ENCODE peak calls at places on chromosome 6, in five cellular contexts. W, Y, S, A and X are unnamed samples.

GRCh38 chr6:118651282-118652050 is at the start of gene CEP85L:
- DNase-seq in Y (peak; percentile 86), S (peak; percentile 51), A (peak; percentile 96), W (peak; percentile 95), X (peak; percentile 95)

GRCh38 chr6:161091972-161092701 is 100.6 kb downstream of the MAP3K4 start:
- DNase-seq in S (no peak), W (no peak), A (no peak), Y (no peak), X (no peak)

GRCh38 chr6:37396571-37397185 is 36.3 kb upstream of the CMTR1 start:
- DNase-seq in A (no peak), W (no peak), S (no peak), Y (no peak), X (no peak)

GRCh38 chr6:137927777-137928218 is 60.7 kb downstream of the TNFAIP3 start:
- DNase-seq in Y (peak; percentile 72), S (no peak), W (no peak), A (no peak), X (no peak)

GRCh38 chr6:107716688-107717089 is 107.4 kb downstream of the SCML4 start:
- DNase-seq in S (no peak), A (no peak), W (no peak), Y (peak; percentile 68), X (peak; percentile 52)

GRCh38 chr6:46491789-46492547 is 719 bp upstream of the RCAN2 start:
- DNase-seq in A (peak; percentile 68), Y (no peak), S (no peak), W (peak; percentile 81), X (peak; percentile 81)

GRCh38 chr6:37242429-37243052 is 15.0 kb upstream of the TBC1D22B start:
- DNase-seq in Y (no peak), W (no peak), A (no peak), S (no peak), X (no peak)

GRCh38 chr6:131597448-131597847 is 24.4 kb downstream of the ARG1 start:
- DNase-seq in W (no peak), A (no peak), S (no peak), Y (no peak), X (no peak)

GRCh38 chr6:154614641-154615040 is 104.2 kb upstream of the CNKSR3 start:
- DNase-seq in S (no peak), A (no peak), W (no peak), Y (no peak), X (no peak)

GRCh38 chr6:113828984-113829701 is 28.0 kb upstream of the MARCKS start:
- DNase-seq in A (no peak), S (no peak), W (no peak), Y (no peak), X (no peak)

GRCh38 chr6:12545141-12545540 is 171.4 kb upstream of the PHACTR1 start:
- DNase-seq in W (no peak), S (no peak), Y (no peak), A (no peak), X (no peak)

GRCh38 chr6:9139762-9140161 is 704.4 kb upstream of the SLC35B3 start:
- DNase-seq in W (no peak), S (no peak), Y (no peak), A (no peak), X (no peak)

GRCh38 chr6:27553123-27553904 is 80.4 kb upstream of the ZNF184 start:
- DNase-seq in S (no peak), A (no peak), W (no peak), Y (no peak), X (peak; percentile 62)

GRCh38 chr6:131787955-131788712 is 19.7 kb upstream of the ENPP1 start:
- DNase-seq in W (no peak), A (peak; percentile 74), S (no peak), Y (no peak), X (no peak)

GRCh38 chr6:167510648-167511047 is 185.8 kb downstream of the TTLL2 start:
- DNase-seq in W (no peak), S (no peak), A (no peak), Y (no peak), X (peak; percentile 68)

GRCh38 chr6:36139431-36139830 is 9.1 kb downstream of the MAPK13 start:
- DNase-seq in Y (no peak), W (no peak), S (no peak), A (no peak), X (peak; percentile 90)

GRCh38 chr6:80605165-80605989 is 498.9 kb downstream of the BCKDHB start:
- DNase-seq in A (no peak), Y (no peak), S (no peak), W (no peak), X (peak; percentile 6)

GRCh38 chr6:46781478-46782378 is 11.5 kb upstream of the MEP1A start:
- DNase-seq in W (no peak), Y (no peak), A (no peak), S (no peak), X (peak; percentile 9)

GRCh38 chr6:1703923-1704322 is 94.2 kb downstream of the FOXC1 start:
- DNase-seq in S (no peak), A (no peak), W (no peak), Y (no peak), X (no peak)

GRCh38 chr6:41713650-41714291 is 21.6 kb downstream of the TFEB start:
- DNase-seq in Y (no peak), A (peak; percentile 87), S (no peak), W (peak; percentile 53), X (no peak)

GRCh38 chr6:79133173-79133572 is 55.1 kb upstream of the PHIP start:
- DNase-seq in S (no peak), A (no peak), W (no peak), Y (no peak), X (no peak)

GRCh38 chr6:118397653-118398052 is 150.4 kb upstream of the PLN start:
- DNase-seq in S (no peak), Y (no peak), W (no peak), A (no peak), X (no peak)

GRCh38 chr6:55617272-55617671 is 38.3 kb upstream of the HMGCLL1 start:
- DNase-seq in S (no peak), Y (no peak), A (no peak), W (no peak), X (peak; percentile 4)

GRCh38 chr6:26157150-26157837 is 70.1 kb downstream of the HFE start:
- DNase-seq in A (peak; percentile 80), Y (peak; percentile 61), S (no peak), W (peak; percentile 83), X (peak; percentile 73)

GRCh38 chr6:90103056-90103793 is 193.4 kb downstream of the BACH2 start:
- DNase-seq in A (no peak), W (no peak), S (no peak), Y (no peak), X (no peak)

GRCh38 chr6:38489951-38490350 is 149.8 kb downstream of the BTBD9 start:
- DNase-seq in S (no peak), W (no peak), Y (no peak), A (no peak), X (no peak)

GRCh38 chr6:116127771-116128493 is 2.0 kb upstream of the COL10A1 start:
- DNase-seq in W (no peak), A (no peak), S (no peak), Y (no peak), X (no peak)

GRCh38 chr6:134351615-134352474 is 33.9 kb upstream of the SGK1 start:
- DNase-seq in A (no peak), Y (no peak), W (no peak), S (no peak), X (peak; percentile 38)

GRCh38 chr6:13811627-13812358 is 2.6 kb downstream of the MCUR1 start:
- DNase-seq in A (no peak), Y (no peak), S (no peak), W (no peak), X (no peak)

GRCh38 chr6:13807691-13808090 is 6.7 kb downstream of the MCUR1 start:
- DNase-seq in W (no peak), Y (no peak), A (no peak), S (no peak), X (no peak)

GRCh38 chr6:13812359-13812642 is 2.1 kb downstream of the MCUR1 start:
- DNase-seq in Y (no peak), S (no peak), W (no peak), A (no peak), X (no peak)

GRCh38 chr6:13810688-13811446 is 3.5 kb downstream of the MCUR1 start:
- DNase-seq in S (no peak), A (no peak), Y (no peak), W (no peak), X (no peak)

GRCh38 chr6:13808806-13809205 is 5.6 kb downstream of the MCUR1 start:
- DNase-seq in A (no peak), W (no peak), S (no peak), Y (no peak), X (no peak)
- H3K36me3 ChIP-seq in A (peaks cover 28% of the 10 kb centered on the region), W (no peaks in the 10 kb centered on the region), S (no peaks in the 10 kb centered on the region), Y (peaks cover 4% of the 10 kb centered on the region), X (no peaks in the 10 kb centered on the region)

DNA sequence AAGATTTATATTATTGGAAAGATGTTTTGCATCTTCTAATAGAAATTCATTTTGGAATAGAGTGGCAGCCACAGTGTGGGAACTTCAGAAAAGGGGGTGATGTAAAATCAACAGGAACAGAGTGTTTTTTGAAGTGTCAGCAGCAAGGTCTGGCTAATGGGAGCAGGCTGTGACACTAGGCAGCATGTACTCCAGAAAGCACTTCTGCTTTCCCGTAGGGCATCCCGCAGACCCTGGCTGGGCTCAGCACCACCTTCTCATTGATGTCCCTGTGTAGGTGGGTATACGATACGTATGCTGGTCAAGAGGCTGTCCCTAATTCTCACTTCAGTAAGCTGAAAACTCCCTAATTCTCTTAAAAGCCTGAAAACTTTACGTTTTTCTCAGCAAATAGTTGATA is 74.7 kb downstream of the EYA4 start:
- DNase-seq in A (no peak), S (no peak), W (no peak), Y (no peak), X (no peak)
- H3K4me3 ChIP-seq in A (no peak overlapping the region), S (no peak overlapping the region), W (no peak overlapping the region), Y (no peak overlapping the region), X (no peak overlapping the region)

DNA sequence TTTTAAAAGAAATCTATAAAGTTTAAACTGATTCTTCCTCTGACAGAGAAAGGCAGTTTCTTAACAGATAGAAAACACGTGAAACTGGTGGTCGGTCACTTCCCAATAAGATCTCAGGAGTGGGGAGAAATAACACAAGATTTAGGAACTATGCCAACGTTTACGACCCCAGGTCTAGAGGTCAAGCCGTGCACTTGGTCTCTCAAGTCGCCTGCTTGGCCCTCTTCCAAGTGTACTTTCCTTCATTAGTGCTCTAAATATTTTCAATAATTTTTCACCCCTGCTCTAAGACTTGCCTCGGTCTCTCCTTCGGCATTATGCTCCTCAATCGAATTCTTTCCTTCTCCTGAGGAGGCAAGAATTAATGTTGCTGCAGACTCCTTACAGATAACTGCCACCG is 61.7 kb downstream of the TRIM27 start:
- DNase-seq in W (no peak), A (no peak), Y (no peak), S (no peak), X (no peak)
- H3K27me3 ChIP-seq in W (no peaks in the 10 kb centered on the region), A (peaks cover 15% of the 10 kb centered on the region), Y (no peaks in the 10 kb centered on the region), S (no peaks in the 10 kb centered on the region), X (peaks cover 8% of the 10 kb centered on the region)

DNA sequence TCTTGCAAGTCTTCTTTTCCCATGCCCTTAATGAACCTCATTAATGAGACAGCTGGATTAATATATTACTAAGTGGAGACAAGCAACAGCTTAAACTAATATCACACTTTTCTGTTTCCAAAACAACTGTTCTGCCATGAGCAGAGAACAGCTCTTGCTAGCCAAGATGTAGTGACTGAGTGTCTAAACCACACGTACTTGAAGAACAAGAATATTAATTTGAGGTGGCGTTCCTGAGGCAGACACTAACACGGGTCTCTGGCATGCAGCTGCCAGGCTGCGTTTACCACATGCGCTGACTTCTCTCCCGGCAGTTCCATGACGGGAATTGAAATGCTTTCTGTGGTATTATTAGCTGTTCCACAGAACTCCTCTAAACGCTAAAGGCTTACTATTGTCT is 80.6 kb downstream of the FNDC1 start:
- DNase-seq in W (no peak), Y (no peak), S (no peak), A (no peak), X (no peak)
- H3K36me3 ChIP-seq in W (no peaks in the 10 kb centered on the region), Y (no peaks in the 10 kb centered on the region), S (no peaks in the 10 kb centered on the region), A (no peaks in the 10 kb centered on the region), X (no peaks in the 10 kb centered on the region)